ENCODE peak calls at places on chromosomes 12 and 14, in six cellular contexts. S is thoracic aorta, R is neural progenitor cell, I is HCT116, B is IMR-90, O is mammary epithelial cell. Y is an unnamed sample.
A peak's percentile ranks its signal among the peaks of the same experiment; 100 is the strongest.

GRCh38 chr12:32197421-32197820 is 90.8 kb downstream of the BICD1 start:
- DNase-seq in S (no peak), R (no peak), I (no peak), B (peak; percentile 41), O (no peak), Y (no peak)

GRCh38 chr14:92898732-92899131 is 24.2 kb upstream of the CHGA start:
- DNase-seq in S (no peak), R (no peak), I (no peak), B (no peak), O (no peak), Y (no peak)

GRCh38 chr12:122865268-122866231 is 30.3 kb downstream of the HIP1R start:
- DNase-seq in S (no peak), R (no peak), I (peak; percentile 16), B (no peak), O (no peak), Y (no peak)

GRCh38 chr14:103109789-103110415 is 13.4 kb upstream of the TNFAIP2 start:
- DNase-seq in S (no peak), R (peak; percentile 59), I (peak; percentile 50), B (peak; percentile 90), O (no peak), Y (no peak)

GRCh38 chr14:98234208-98234607 is 1037.8 kb downstream of the BCL11B start:
- DNase-seq in S (no peak), R (no peak), I (no peak), B (no peak), O (peak; percentile 85), Y (no peak)

GRCh38 chr12:120574106-120574505 is 7.1 kb downstream of the POP5 start:
- DNase-seq in S (no peak), R (no peak), I (no peak), B (no peak), O (no peak), Y (no peak)

GRCh38 chr14:63938198-63939005 is 85.6 kb downstream of the SYNE2 start:
- DNase-seq in S (no peak), R (no peak), I (no peak), B (peak; percentile 2), O (peak; percentile 63), Y (no peak)

GRCh38 chr12:78388461-78388860 is 476.1 kb upstream of the SYT1 start:
- DNase-seq in S (no peak), R (no peak), I (no peak), B (no peak), O (no peak), Y (no peak)

GRCh38 chr12:53201170-53201541 is 5.9 kb downstream of the ITGB7 start:
- DNase-seq in S (no peak), R (no peak), I (no peak), B (peak; percentile 49), O (no peak), Y (no peak)

GRCh38 chr12:1491983-1492697 is 102.2 kb downstream of the FBXL14 start:
- DNase-seq in S (no peak), R (no peak), I (no peak), B (no peak), O (no peak), Y (no peak)

GRCh38 chr12:105852496-105852895 is 286.3 kb downstream of the NUAK1 start:
- DNase-seq in S (no peak), R (no peak), I (no peak), B (no peak), O (peak; percentile 65), Y (no peak)

GRCh38 chr14:104544362-104544761 is 35.2 kb upstream of the C14orf180 start:
- DNase-seq in S (no peak), R (no peak), I (no peak), B (no peak), O (no peak), Y (no peak)

GRCh38 chr14:62213516-62213915 is 451.3 kb downstream of the SNAPC1 start:
- DNase-seq in S (no peak), R (no peak), I (no peak), B (peak; percentile 83), O (peak; percentile 80), Y (no peak)

GRCh38 chr12:27652174-27652763 is 44.0 kb upstream of the REP15 start:
- DNase-seq in S (peak; percentile 45), R (peak; percentile 92), I (peak; percentile 58), B (peak; percentile 84), O (peak; percentile 67), Y (no peak)

GRCh38 chr14:51962678-51963077 is 26.7 kb upstream of the RTRAF start:
- DNase-seq in S (no peak), R (no peak), I (no peak), B (peak; percentile 20), O (no peak), Y (no peak)

GRCh38 chr14:32968972-32969544 is 30.4 kb downstream of the NPAS3 start:
- DNase-seq in S (no peak), R (no peak), I (no peak), B (no peak), O (no peak), Y (no peak)

GRCh38 chr12:100721193-100721592 is 73.4 kb upstream of the ANO4 start:
- DNase-seq in S (no peak), R (no peak), I (no peak), B (no peak), O (no peak), Y (no peak)

GRCh38 chr12:94140556-94140955 is 7.8 kb upstream of the PLXNC1 start:
- DNase-seq in S (no peak), R (peak; percentile 49), I (peak; percentile 19), B (peak; percentile 10), O (no peak), Y (no peak)

GRCh38 chr14:81031488-81031887 is 76.1 kb downstream of the TSHR start:
- DNase-seq in S (no peak), R (no peak), I (no peak), B (no peak), O (no peak), Y (no peak)

GRCh38 chr12:112851024-112851777 is 55.6 kb upstream of the OAS1 start:
- DNase-seq in S (no peak), R (no peak), I (no peak), B (no peak), O (no peak), Y (no peak)

GRCh38 chr12:65721541-65722190 is 102.6 kb upstream of the HMGA2 start:
- DNase-seq in S (no peak), R (no peak), I (no peak), B (no peak), O (no peak), Y (no peak)

GRCh38 chr14:27927519-27927918 is 839.1 kb upstream of the FOXG1 start:
- DNase-seq in S (no peak), R (no peak), I (no peak), B (no peak), O (no peak), Y (no peak)

GRCh38 chr12:43832506-43833168 is 3.2 kb upstream of the TMEM117 start:
- DNase-seq in S (no peak), R (no peak), I (no peak), B (no peak), O (no peak), Y (no peak)

GRCh38 chr12:40325349-40325960 is 100.7 kb downstream of the LRRK2 start:
- DNase-seq in S (no peak), R (peak; percentile 35), I (peak; percentile 59), B (peak; percentile 4), O (peak; percentile 28), Y (no peak)

GRCh38 chr14:56400426-56400825 is 179.2 kb upstream of the TMEM260 start:
- DNase-seq in S (no peak), R (no peak), I (no peak), B (no peak), O (no peak), Y (no peak)

GRCh38 chr12:52130695-52131094 is 51.2 kb downstream of the SMIM41 start:
- DNase-seq in S (no peak), R (no peak), I (no peak), B (no peak), O (no peak), Y (no peak)

GRCh38 chr12:116933101-116933500 is 22.4 kb downstream of the FBXW8 start:
- DNase-seq in S (no peak), R (no peak), I (no peak), B (peak; percentile 48), O (no peak), Y (no peak)

GRCh38 chr14:64671591-64671990 is 32.6 kb upstream of the PLEKHG3 start:
- DNase-seq in S (no peak), R (peak; percentile 66), I (peak; percentile 60), B (peak; percentile 77), O (peak; percentile 60), Y (no peak)

GRCh38 chr12:125310461-125310860 is 245.2 kb downstream of the AACS start:
- DNase-seq in S (no peak), R (peak; percentile 23), I (no peak), B (no peak), O (no peak), Y (no peak)
- H3K4me3 ChIP-seq in S (no peak overlapping the region), R (no peak overlapping the region), I (no peak overlapping the region), B (no peak overlapping the region), O (no peak overlapping the region), Y (no peak overlapping the region)

DNA sequence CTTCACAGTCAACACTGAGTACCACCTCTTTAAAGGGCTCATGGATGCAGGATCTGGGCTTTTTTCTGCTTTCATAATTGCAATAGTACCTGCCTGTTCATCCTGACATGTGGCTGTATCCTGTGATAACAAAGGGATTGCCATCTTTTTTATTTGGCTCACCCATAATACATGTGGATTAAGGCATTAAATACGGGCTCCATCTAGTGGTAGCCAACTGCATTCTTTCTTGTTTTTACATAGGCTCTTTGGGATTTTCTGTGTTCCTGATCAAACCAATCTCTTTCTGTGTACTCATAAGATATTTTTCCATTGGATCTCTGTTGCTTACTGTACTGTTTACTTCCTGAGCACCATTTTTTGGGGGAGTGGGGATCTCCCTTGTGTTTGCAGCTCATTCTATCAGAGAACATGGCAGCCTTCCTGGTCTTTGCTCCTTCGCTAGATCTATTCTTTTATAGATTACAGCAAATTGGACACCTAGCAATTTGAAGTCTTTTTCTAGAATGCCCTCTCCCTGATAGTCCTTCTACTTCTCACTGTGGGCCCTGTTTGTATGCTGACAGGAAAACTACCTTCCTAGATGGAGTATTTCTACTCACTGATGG is 723.4 kb upstream of the MDGA2 start:
- DNase-seq in S (no peak), R (peak; percentile 66), I (peak; percentile 33), B (peak; percentile 47), O (peak; percentile 19), Y (no peak)
- TF ChIP-seq CTCF in S (peak; percentile 37), R (peak; percentile 86), I (peak; percentile 68), B (peak; percentile 59), O (peak; percentile 56), Y (peak; percentile 39)

GRCh38 chr12:46366771-46367170 is 5.8 kb downstream of the SLC38A2 start:
- DNase-seq in S (no peak), R (no peak), I (no peak), B (no peak), O (no peak), Y (no peak)
- H3K4me1 ChIP-seq in S (peaks cover 86% of the 10 kb centered on the region), R (peaks cover 29% of the 10 kb centered on the region), I (peaks cover 62% of the 10 kb centered on the region), B (peaks cover 2% of the 10 kb centered on the region), O (peaks cover 41% of the 10 kb centered on the region), Y (peaks cover 89% of the 10 kb centered on the region)

GRCh38 chr12:16075887-16076286 is 164.8 kb downstream of the DERA start:
- DNase-seq in S (no peak), R (no peak), I (no peak), B (no peak), O (no peak), Y (no peak)

GRCh38 chr12:16076970-16077527 is 165.9 kb downstream of the DERA start:
- DNase-seq in S (no peak), R (no peak), I (no peak), B (no peak), O (no peak), Y (no peak)

DNA sequence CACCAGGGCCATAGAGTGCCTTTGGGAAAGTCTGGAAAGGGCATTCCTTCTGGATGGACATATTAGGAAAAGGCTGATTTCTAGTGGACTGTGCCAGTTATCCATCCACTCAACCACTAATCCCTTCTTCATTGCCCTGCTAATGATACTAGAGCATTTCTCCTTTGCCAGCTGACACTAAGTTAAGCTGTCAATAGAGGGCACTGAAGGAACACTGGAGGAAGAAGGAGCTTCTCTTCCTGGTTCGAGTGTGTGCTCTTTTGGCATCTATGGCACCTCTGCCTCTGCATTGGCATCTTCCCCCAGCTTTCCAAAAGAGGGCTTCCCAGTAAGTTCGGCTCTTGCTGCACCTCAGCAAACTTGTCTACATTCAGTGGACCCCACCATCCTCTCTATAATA is 165.4 kb downstream of the DERA start:
- DNase-seq in S (no peak), R (peak; percentile 72), I (peak; percentile 29), B (peak; percentile 2), O (peak; percentile 38), Y (no peak)
- H3K4me3 ChIP-seq in S (no peak overlapping the region), R (no peak overlapping the region), I (no peak overlapping the region), B (no peak overlapping the region), O (no peak overlapping the region), Y (no peak overlapping the region)